ENCODE peak calls at places on chromosomes 6 and 20, in ten cellular contexts. One of them, this sample, is unnamed.

GRCh38 chr6:71446084-71446869 is 157.7 kb downstream of the OGFRL1 start:
- DNase-seq in T-helper 1 cell: no peak
- DNase-seq in fibroblast of mammary gland: no peak
- DNase-seq in stomach: no peak
- DNase-seq in hepatocyte: no peak
- DNase-seq in AG04450: no peak
- DNase-seq in NCI-H1436: no peak
- DNase-seq in stimulated activated CD4-positive, alpha-beta T cell treated with anti-CD3 and anti-CD28 coated beads, Interleukin-4, amount 100 ng/mL, for 4 hours: no peak
- DNase-seq in A549: no peak
- DNase-seq in amniotic stem cell: no peak
- DNase-seq in this sample: no peak

GRCh38 chr6:29705389-29706231 is 17.6 kb upstream of the HLA-F start:
- DNase-seq in AG04450: peak; percentile 15
- DNase-seq in stomach: no peak
- DNase-seq in stimulated activated CD4-positive, alpha-beta T cell treated with anti-CD3 and anti-CD28 coated beads, Interleukin-4, amount 100 ng/mL, for 4 hours: no peak
- DNase-seq in hepatocyte: peak; percentile 72
- DNase-seq in amniotic stem cell: no peak
- DNase-seq in NCI-H1436: peak; percentile 2
- DNase-seq in T-helper 1 cell: no peak
- DNase-seq in A549: peak; percentile 39
- DNase-seq in fibroblast of mammary gland: peak; percentile 56
- DNase-seq in this sample: no peak

GRCh38 chr20:3744806-3745685 is 12.6 kb downstream of the HSPA12B start:
- DNase-seq in fibroblast of mammary gland: peak; percentile 32
- DNase-seq in A549: peak; percentile 94
- DNase-seq in stimulated activated CD4-positive, alpha-beta T cell treated with anti-CD3 and anti-CD28 coated beads, Interleukin-4, amount 100 ng/mL, for 4 hours: peak; percentile 79
- DNase-seq in T-helper 1 cell: peak; percentile 72
- DNase-seq in stomach: peak; percentile 80
- DNase-seq in NCI-H1436: peak; percentile 32
- DNase-seq in AG04450: no peak
- DNase-seq in hepatocyte: peak; percentile 85
- DNase-seq in amniotic stem cell: no peak
- DNase-seq in this sample: peak; percentile 89

GRCh38 chr6:105319331-105319730 is 83.6 kb downstream of the PREP start:
- DNase-seq in AG04450: no peak
- DNase-seq in hepatocyte: no peak
- DNase-seq in T-helper 1 cell: no peak
- DNase-seq in NCI-H1436: no peak
- DNase-seq in stomach: no peak
- DNase-seq in A549: no peak
- DNase-seq in stimulated activated CD4-positive, alpha-beta T cell treated with anti-CD3 and anti-CD28 coated beads, Interleukin-4, amount 100 ng/mL, for 4 hours: no peak
- DNase-seq in fibroblast of mammary gland: peak; percentile 14
- DNase-seq in amniotic stem cell: no peak
- DNase-seq in this sample: no peak

GRCh38 chr6:130889423-130889822 is 62.2 kb downstream of the SMLR1 start:
- DNase-seq in T-helper 1 cell: no peak
- DNase-seq in fibroblast of mammary gland: no peak
- DNase-seq in stimulated activated CD4-positive, alpha-beta T cell treated with anti-CD3 and anti-CD28 coated beads, Interleukin-4, amount 100 ng/mL, for 4 hours: no peak
- DNase-seq in AG04450: no peak
- DNase-seq in NCI-H1436: no peak
- DNase-seq in A549: no peak
- DNase-seq in amniotic stem cell: no peak
- DNase-seq in hepatocyte: no peak
- DNase-seq in stomach: no peak
- DNase-seq in this sample: no peak

GRCh38 chr20:62501801-62502495 is 26.2 kb upstream of the GATA5 start:
- DNase-seq in A549: no peak
- DNase-seq in NCI-H1436: no peak
- DNase-seq in hepatocyte: peak; percentile 70
- DNase-seq in stomach: no peak
- DNase-seq in stimulated activated CD4-positive, alpha-beta T cell treated with anti-CD3 and anti-CD28 coated beads, Interleukin-4, amount 100 ng/mL, for 4 hours: peak; percentile 81
- DNase-seq in AG04450: no peak
- DNase-seq in T-helper 1 cell: peak; percentile 26
- DNase-seq in fibroblast of mammary gland: peak; percentile 67
- DNase-seq in amniotic stem cell: no peak
- DNase-seq in this sample: peak; percentile 90

GRCh38 chr20:3786126-3786484 is 435 bp downstream of the CENPB start:
- DNase-seq in fibroblast of mammary gland: peak; percentile 45
- DNase-seq in A549: no peak
- DNase-seq in hepatocyte: peak; percentile 69
- DNase-seq in amniotic stem cell: no peak
- DNase-seq in T-helper 1 cell: peak; percentile 42
- DNase-seq in stomach: peak; percentile 45
- DNase-seq in AG04450: no peak
- DNase-seq in stimulated activated CD4-positive, alpha-beta T cell treated with anti-CD3 and anti-CD28 coated beads, Interleukin-4, amount 100 ng/mL, for 4 hours: no peak
- DNase-seq in NCI-H1436: peak; percentile 31
- DNase-seq in this sample: no peak

GRCh38 chr20:5430670-5431069 is 113.9 kb upstream of the PROKR2 start:
- DNase-seq in AG04450: no peak
- DNase-seq in stimulated activated CD4-positive, alpha-beta T cell treated with anti-CD3 and anti-CD28 coated beads, Interleukin-4, amount 100 ng/mL, for 4 hours: no peak
- DNase-seq in T-helper 1 cell: no peak
- DNase-seq in stomach: no peak
- DNase-seq in fibroblast of mammary gland: no peak
- DNase-seq in NCI-H1436: no peak
- DNase-seq in A549: no peak
- DNase-seq in hepatocyte: no peak
- DNase-seq in amniotic stem cell: no peak
- DNase-seq in this sample: no peak

GRCh38 chr6:108071736-108072276 is 2.7 kb downstream of the OSTM1 start:
- DNase-seq in T-helper 1 cell: no peak
- DNase-seq in A549: no peak
- DNase-seq in AG04450: no peak
- DNase-seq in stimulated activated CD4-positive, alpha-beta T cell treated with anti-CD3 and anti-CD28 coated beads, Interleukin-4, amount 100 ng/mL, for 4 hours: no peak
- DNase-seq in NCI-H1436: no peak
- DNase-seq in amniotic stem cell: no peak
- DNase-seq in stomach: no peak
- DNase-seq in hepatocyte: no peak
- DNase-seq in fibroblast of mammary gland: no peak
- DNase-seq in this sample: no peak

GRCh38 chr6:149140137-149140909 is 177.2 kb upstream of the TAB2 start:
- DNase-seq in A549: no peak
- DNase-seq in stomach: no peak
- DNase-seq in NCI-H1436: no peak
- DNase-seq in fibroblast of mammary gland: no peak
- DNase-seq in AG04450: no peak
- DNase-seq in T-helper 1 cell: peak; percentile 44
- DNase-seq in stimulated activated CD4-positive, alpha-beta T cell treated with anti-CD3 and anti-CD28 coated beads, Interleukin-4, amount 100 ng/mL, for 4 hours: peak; percentile 20
- DNase-seq in hepatocyte: no peak
- DNase-seq in amniotic stem cell: no peak
- DNase-seq in this sample: no peak

GRCh38 chr6:16355238-16355637 is 116.9 kb downstream of the GMPR start:
- DNase-seq in NCI-H1436: no peak
- DNase-seq in hepatocyte: no peak
- DNase-seq in fibroblast of mammary gland: no peak
- DNase-seq in stimulated activated CD4-positive, alpha-beta T cell treated with anti-CD3 and anti-CD28 coated beads, Interleukin-4, amount 100 ng/mL, for 4 hours: no peak
- DNase-seq in stomach: no peak
- DNase-seq in T-helper 1 cell: no peak
- DNase-seq in amniotic stem cell: no peak
- DNase-seq in AG04450: no peak
- DNase-seq in A549: no peak
- DNase-seq in this sample: no peak

This sample was measured in CD14-positive monocyte.